ENCODE peak calls at places on chromosome 16, in nine cellular contexts. U is RWPE1; S is T47D; W is cardiac fibroblast; R is ascending aorta; X is Ammon's horn; J is cardiac muscle cell; O is HEK293T; Z is stimulated activated CD4-positive, alpha-beta T cell treated with anti-CD3 and anti-CD28 coated beads, Interleukin-15, amount 100 ng/mL, for 24 hours. I is an unnamed sample.

GRCh38 chr16:22329199-22329695 is 32.0 kb downstream of the POLR3E start:
- DNase-seq in U (no peak), S (no peak), W (no peak), R (no peak), X (no peak), J (no peak), O (no peak), Z (no peak), I (no peak)

GRCh38 chr16:57598437-57598836 is 30.0 kb upstream of the ADGRG1 start:
- DNase-seq in U (no peak), S (no peak), W (no peak), R (no peak), X (no peak), J (no peak), O (no peak), Z (no peak), I (no peak)

GRCh38 chr16:86630471-86630870 is 52.1 kb downstream of the FOXL1 start:
- DNase-seq in U (no peak), S (no peak), W (peak), R (no peak), X (no peak), J (no peak), O (no peak), Z (no peak), I (no peak)

GRCh38 chr16:88809068-88809675 is 2.6 kb downstream of the APRT start:
- DNase-seq in U (peak), S (peak), W (no peak), R (no peak), X (no peak), J (no peak), O (no peak), Z (peak), I (no peak)

GRCh38 chr16:17432902-17433576 is 37.7 kb downstream of the XYLT1 start:
- DNase-seq in U (no peak), S (no peak), W (peak), R (no peak), X (no peak), J (peak), O (no peak), Z (no peak), I (no peak)

GRCh38 chr16:75070055-75070841 is 46.3 kb downstream of the LDHD start:
- DNase-seq in U (no peak), S (peak), W (no peak), R (no peak), X (peak), J (no peak), O (no peak), Z (no peak), I (no peak)

GRCh38 chr16:2295056-2295798 is 27.3 kb upstream of the RNPS1 start:
- DNase-seq in U (no peak), S (no peak), W (no peak), R (no peak), X (peak), J (no peak), O (no peak), Z (no peak), I (no peak)

GRCh38 chr16:72739577-72739976 is 308.4 kb downstream of the ZFHX3 start:
- DNase-seq in U (no peak), S (peak), W (peak), R (no peak), X (no peak), J (no peak), O (no peak), Z (no peak), I (no peak)

GRCh38 chr16:87806246-87806607 is 40.4 kb upstream of the KLHDC4 start:
- DNase-seq in U (peak), S (no peak), W (peak), R (no peak), X (no peak), J (no peak), O (no peak), Z (peak), I (no peak)

GRCh38 chr16:85380002-85380395 is 233.1 kb upstream of the GSE1 start:
- DNase-seq in U (no peak), S (no peak), W (no peak), R (no peak), X (no peak), J (no peak), O (no peak), Z (no peak), I (no peak)

GRCh38 chr16:5510819-5511370 is 413.3 kb upstream of the EEF2KMT start:
- DNase-seq in U (no peak), S (no peak), W (no peak), R (no peak), X (no peak), J (no peak), O (no peak), Z (no peak), I (no peak)

GRCh38 chr16:49471038-49471727 is 97.6 kb downstream of the C16orf78 start:
- DNase-seq in U (no peak), S (no peak), W (no peak), R (no peak), X (no peak), J (no peak), O (no peak), Z (no peak), I (no peak)

GRCh38 chr16:14151256-14152030 is 80.3 kb downstream of the MRTFB start:
- DNase-seq in U (no peak), S (no peak), W (peak), R (no peak), X (no peak), J (peak), O (peak), Z (no peak), I (no peak)

GRCh38 chr16:65548470-65548869 is 426.6 kb upstream of the CDH11 start:
- DNase-seq in U (no peak), S (no peak), W (no peak), R (no peak), X (no peak), J (peak), O (no peak), Z (no peak), I (no peak)

GRCh38 chr16:58843675-58844074 is 109.6 kb upstream of the GOT2 start:
- DNase-seq in U (no peak), S (peak), W (peak), R (no peak), X (no peak), J (peak), O (no peak), Z (no peak), I (no peak)

GRCh38 chr16:88956546-88957455 is 20.2 kb downstream of the CBFA2T3 start:
- DNase-seq in U (no peak), S (no peak), W (no peak), R (no peak), X (no peak), J (no peak), O (no peak), Z (no peak), I (no peak)

GRCh38 chr16:56732832-56733231 is 2.9 kb downstream of the NUP93 start:
- DNase-seq in U (no peak), S (no peak), W (no peak), R (no peak), X (no peak), J (no peak), O (no peak), Z (peak), I (peak)

GRCh38 chr16:67936124-67936875 is at the start of gene PSMB10:
- DNase-seq in U (peak), S (peak), W (peak), R (no peak), X (peak), J (peak), O (peak), Z (peak), I (peak)

GRCh38 chr16:64408699-64409098 is 713.2 kb downstream of the CDH11 start:
- DNase-seq in U (no peak), S (no peak), W (no peak), R (no peak), X (no peak), J (no peak), O (no peak), Z (no peak), I (no peak)

GRCh38 chr16:81971853-81972252 is 39.4 kb downstream of the SDR42E1 start:
- DNase-seq in U (no peak), S (no peak), W (no peak), R (no peak), X (no peak), J (no peak), O (no peak), Z (no peak), I (no peak)

GRCh38 chr16:29765167-29766032 is 12.7 kb upstream of the ZG16 start:
- DNase-seq in U (no peak), S (peak), W (no peak), R (no peak), X (no peak), J (no peak), O (no peak), Z (no peak), I (no peak)

GRCh38 chr16:88130681-88131080 is 179.4 kb downstream of the BANP start:
- DNase-seq in U (no peak), S (no peak), W (no peak), R (no peak), X (no peak), J (no peak), O (no peak), Z (no peak), I (no peak)

GRCh38 chr16:85798283-85798776 is 1.0 kb downstream of the EMC8 start:
- DNase-seq in U (peak), S (no peak), W (no peak), R (no peak), X (no peak), J (no peak), O (no peak), Z (no peak), I (no peak)

GRCh38 chr16:84648595-84649510 is 542 bp downstream of the KLHL36 start:
- DNase-seq in U (peak), S (peak), W (no peak), R (no peak), X (no peak), J (peak), O (peak), Z (peak), I (peak)

GRCh38 chr16:27508476-27508875 is 41.2 kb downstream of the GTF3C1 start:
- DNase-seq in U (no peak), S (no peak), W (no peak), R (no peak), X (no peak), J (no peak), O (no peak), Z (no peak), I (no peak)